ENCODE peak calls at places on chromosomes 12 and 14, in ten cellular contexts. X is stomach, H is transverse colon, O is HCT116, K is suprapubic skin, L is prostate gland, U is HepG2, S is endothelial cell of umbilical vein, W is GM12878, Y is GM23338. N is an unnamed sample. For H3K36me3, the result is how much of the 10 kb centered on the place peaks cover.

GRCh38 chr12:53048033-53048779 is 1.7 kb upstream of the TNS2 start:
- DNase-seq in X (peak), H (peak), O (no peak), K (no peak), L (peak), U (peak), S (peak), W (no peak), Y (peak), N (peak)

GRCh38 chr14:54699087-54699530 is 132.2 kb downstream of the SAMD4A start:
- DNase-seq in X (no peak), H (no peak), O (no peak), K (no peak), L (no peak), U (no peak), S (no peak), W (no peak), Y (peak), N (no peak)

GRCh38 chr14:72617391-72618011 is 276.4 kb downstream of the DPF3 start:
- DNase-seq in X (no peak), H (no peak), O (no peak), K (no peak), L (no peak), U (no peak), S (peak), W (no peak), Y (peak), N (no peak)

GRCh38 chr14:89400529-89400928 is 16.5 kb downstream of the FOXN3 start:
- DNase-seq in X (no peak), H (no peak), O (no peak), K (peak), L (no peak), U (no peak), S (no peak), W (no peak), Y (no peak), N (no peak)

GRCh38 chr12:49349266-49349665 is 2.6 kb downstream of the DNAJC22 start:
- DNase-seq in X (peak), H (no peak), O (no peak), K (peak), L (no peak), U (no peak), S (no peak), W (no peak), Y (no peak), N (peak)

GRCh38 chr12:1204581-1205121 is 213.6 kb downstream of the ERC1 start:
- DNase-seq in X (no peak), H (no peak), O (no peak), K (no peak), L (no peak), U (no peak), S (peak), W (peak), Y (no peak), N (no peak)

GRCh38 chr12:3336606-3337311 is 154.2 kb upstream of the PRMT8 start:
- DNase-seq in X (peak), H (no peak), O (peak), K (peak), L (no peak), U (peak), S (no peak), W (no peak), Y (no peak), N (peak)

GRCh38 chr12:107519906-107520859 is 165.4 kb upstream of the PWP1 start:
- DNase-seq in X (no peak), H (no peak), O (no peak), K (no peak), L (no peak), U (no peak), S (no peak), W (no peak), Y (no peak), N (no peak)

GRCh38 chr12:99948380-99948779 is 36.4 kb downstream of the ANKS1B start:
- DNase-seq in X (no peak), H (no peak), O (no peak), K (no peak), L (no peak), U (no peak), S (no peak), W (no peak), Y (no peak), N (no peak)

GRCh38 chr14:73753043-73753886 is 39.1 kb upstream of the PNMA1 start:
- DNase-seq in X (peak), H (peak), O (no peak), K (peak), L (no peak), U (peak), S (peak), W (no peak), Y (no peak), N (peak)

GRCh38 chr12:113194971-113195391 is 9.5 kb downstream of the RITA1 start:
- DNase-seq in X (no peak), H (no peak), O (no peak), K (no peak), L (no peak), U (no peak), S (no peak), W (no peak), Y (no peak), N (no peak)

GRCh38 chr12:79690606-79691298 is at the start of gene PAWR:
- DNase-seq in X (peak), H (peak), O (peak), K (peak), L (peak), U (peak), S (peak), W (no peak), Y (peak), N (peak)

GRCh38 chr12:78792052-78792698 is 72.4 kb upstream of the SYT1 start:
- DNase-seq in X (no peak), H (no peak), O (no peak), K (no peak), L (no peak), U (no peak), S (no peak), W (no peak), Y (no peak), N (no peak)

GRCh38 chr14:62692490-62693106 is 352.7 kb downstream of the KCNH5 start:
- DNase-seq in X (no peak), H (no peak), O (no peak), K (no peak), L (no peak), U (peak), S (no peak), W (no peak), Y (no peak), N (no peak)

GRCh38 chr12:120737557-120738251 is 12.1 kb downstream of the ACADS start:
- DNase-seq in X (no peak), H (no peak), O (no peak), K (no peak), L (no peak), U (no peak), S (no peak), W (no peak), Y (peak), N (no peak)

GRCh38 chr12:111196532-111196931 is 172.4 kb downstream of the PHETA1 start:
- DNase-seq in X (no peak), H (no peak), O (no peak), K (no peak), L (no peak), U (no peak), S (no peak), W (no peak), Y (no peak), N (no peak)

GRCh38 chr12:76670776-76671175 is 93.1 kb upstream of the ZDHHC17 start:
- DNase-seq in X (no peak), H (no peak), O (no peak), K (no peak), L (no peak), U (no peak), S (no peak), W (no peak), Y (no peak), N (no peak)

GRCh38 chr12:75812341-75813018 is 219.1 kb downstream of the PHLDA1 start:
- DNase-seq in X (no peak), H (no peak), O (no peak), K (no peak), L (no peak), U (no peak), S (no peak), W (no peak), Y (peak), N (no peak)

GRCh38 chr14:65403231-65403630 is 9.3 kb upstream of the FUT8 start:
- DNase-seq in X (no peak), H (no peak), O (no peak), K (no peak), L (no peak), U (no peak), S (no peak), W (no peak), Y (no peak), N (no peak)

GRCh38 chr12:92608418-92609091 is 94.2 kb upstream of the PLEKHG7 start:
- DNase-seq in X (no peak), H (no peak), O (peak), K (no peak), L (no peak), U (peak), S (peak), W (peak), Y (peak), N (no peak)

GRCh38 chr12:115517913-115518312 is 759.6 kb downstream of the MED13L start:
- DNase-seq in X (no peak), H (no peak), O (no peak), K (no peak), L (no peak), U (no peak), S (no peak), W (no peak), Y (no peak), N (no peak)

GRCh38 chr12:131896080-131896810 is 1.8 kb downstream of the ULK1 start:
- DNase-seq in X (peak), H (peak), O (peak), K (peak), L (peak), U (peak), S (peak), W (no peak), Y (peak), N (peak)

GRCh38 chr12:119528241-119528640 is 65.3 kb upstream of the TMEM233 start:
- DNase-seq in X (no peak), H (no peak), O (no peak), K (no peak), L (no peak), U (no peak), S (no peak), W (no peak), Y (peak), N (no peak)

GRCh38 chr12:46934374-46935111 is 108.7 kb upstream of the SLC38A4 start:
- DNase-seq in X (no peak), H (no peak), O (no peak), K (no peak), L (no peak), U (peak), S (no peak), W (no peak), Y (no peak), N (no peak)

GRCh38 chr12:74415633-74416032 is 122.0 kb upstream of the ATXN7L3B start:
- DNase-seq in X (no peak), H (no peak), O (peak), K (no peak), L (no peak), U (peak), S (peak), W (no peak), Y (peak), N (no peak)

GRCh38 chr12:104494137-104494815 is 37.5 kb downstream of the CHST11 start:
- DNase-seq in X (no peak), H (no peak), O (no peak), K (no peak), L (no peak), U (no peak), S (no peak), W (peak), Y (no peak), N (no peak)

GRCh38 chr12:71652656-71653055 is 11.0 kb downstream of the ZFC3H1 start:
- DNase-seq in X (no peak), H (no peak), O (no peak), K (no peak), L (no peak), U (no peak), S (no peak), W (no peak), Y (no peak), N (no peak)

GRCh38 chr12:80756875-80757274 is 40.2 kb downstream of the MYF5 start:
- DNase-seq in X (no peak), H (no peak), O (no peak), K (no peak), L (no peak), U (no peak), S (no peak), W (no peak), Y (no peak), N (no peak)

GRCh38 chr14:34322940-34323418 is 139.1 kb downstream of the SPTSSA start:
- DNase-seq in X (peak), H (peak), O (peak), K (peak), L (peak), U (peak), S (peak), W (no peak), Y (peak), N (peak)

GRCh38 chr12:26940820-26941219 is 2.5 kb downstream of the FGFR1OP2 start:
- DNase-seq in X (no peak), H (no peak), O (no peak), K (no peak), L (no peak), U (no peak), S (no peak), W (no peak), Y (no peak), N (no peak)

GRCh38 chr12:20040844-20041243 is 327.5 kb upstream of the PDE3A start:
- DNase-seq in X (no peak), H (no peak), O (no peak), K (no peak), L (no peak), U (no peak), S (peak), W (no peak), Y (peak), N (no peak)

GRCh38 chr12:55720894-55721444 is 776 bp downstream of the RDH5 start:
- DNase-seq in X (peak), H (peak), O (peak), K (peak), L (peak), U (peak), S (peak), W (no peak), Y (peak), N (peak)

GRCh38 chr14:93113678-93114067 is 2.1 kb downstream of the ITPK1 start:
- DNase-seq in X (no peak), H (no peak), O (no peak), K (no peak), L (no peak), U (no peak), S (no peak), W (no peak), Y (peak), N (no peak)

GRCh38 chr14:22099942-22100763 is 426.5 kb upstream of the OR4E1 start:
- DNase-seq in X (peak), H (peak), O (peak), K (peak), L (peak), U (peak), S (peak), W (no peak), Y (peak), N (peak)

GRCh38 chr12:66482880-66483279 is 180.6 kb downstream of the HELB start:
- DNase-seq in X (no peak), H (no peak), O (no peak), K (no peak), L (no peak), U (no peak), S (no peak), W (no peak), Y (no peak), N (no peak)

GRCh38 chr12:56581418-56582145 is 48.5 kb downstream of the BAZ2A start:
- DNase-seq in X (no peak), H (no peak), O (no peak), K (no peak), L (no peak), U (peak), S (peak), W (peak), Y (no peak), N (no peak)

GRCh38 chr12:130818381-130819247 is 20.4 kb downstream of the STX2 start:
- DNase-seq in X (peak), H (peak), O (no peak), K (no peak), L (peak), U (no peak), S (peak), W (peak), Y (peak), N (peak)

GRCh38 chr12:132366341-132366861 is 37.0 kb upstream of the GALNT9 start:
- DNase-seq in X (no peak), H (no peak), O (no peak), K (peak), L (no peak), U (no peak), S (no peak), W (no peak), Y (no peak), N (peak)

GRCh38 chr14:33914676-33915516 is 36.0 kb downstream of the EGLN3 start:
- DNase-seq in X (peak), H (no peak), O (peak), K (no peak), L (no peak), U (no peak), S (peak), W (no peak), Y (no peak), N (no peak)

GRCh38 chr14:31768355-31768754 is 207.2 kb downstream of the NUBPL start:
- DNase-seq in X (no peak), H (no peak), O (no peak), K (no peak), L (no peak), U (no peak), S (no peak), W (no peak), Y (no peak), N (no peak)

GRCh38 chr14:58639842-58640484 is 2.2 kb downstream of the DACT1 start:
- DNase-seq in X (no peak), H (peak), O (peak), K (no peak), L (peak), U (peak), S (peak), W (peak), Y (peak), N (no peak)
- TF ChIP-seq POLR2AphosphoS5 in X (no peak), H (no peak), O (no peak), K (no peak), L (peak), U (no peak), S (no peak), W (no peak), Y (no peak), N (no peak)

GRCh38 chr14:60164404-60164716 is 838 bp downstream of the DHRS7 start:
- DNase-seq in X (no peak), H (no peak), O (no peak), K (no peak), L (no peak), U (peak), S (no peak), W (peak), Y (no peak), N (no peak)

GRCh38 chr14:60164717-60165546 is at the start of gene DHRS7:
- DNase-seq in X (peak), H (peak), O (peak), K (peak), L (peak), U (peak), S (peak), W (peak), Y (peak), N (peak)

GRCh38 chr14:60161176-60162107 is 3.8 kb downstream of the DHRS7 start:
- DNase-seq in X (no peak), H (no peak), O (no peak), K (peak), L (peak), U (peak), S (no peak), W (no peak), Y (peak), N (peak)

GRCh38 chr14:60163741-60164140 is 1.5 kb downstream of the DHRS7 start:
- DNase-seq in X (no peak), H (no peak), O (no peak), K (no peak), L (no peak), U (no peak), S (no peak), W (no peak), Y (peak), N (no peak)

GRCh38 chr14:60160422-60160821 is 4.8 kb downstream of the DHRS7 start:
- DNase-seq in X (no peak), H (no peak), O (no peak), K (no peak), L (no peak), U (no peak), S (no peak), W (no peak), Y (no peak), N (no peak)
- H3K27ac ChIP-seq in X (no peak), H (no peak), O (no peak), K (no peak), L (peak), U (no peak), S (no peak), W (no peak), Y (no peak), N (no peak)

GRCh38 chr12:109915171-109916040 is 15.3 kb downstream of the TCHP start:
- DNase-seq in X (no peak), H (no peak), O (no peak), K (no peak), L (peak), U (no peak), S (no peak), W (no peak), Y (no peak), N (no peak)
- H3K36me3 ChIP-seq in X (half or more), H (under half), O (under half), K (half or more), L (under half), U (under half), S (under half), W (under half), Y (under half), N (under half)

GRCh38 chr14:103343164-103343879 is 9.3 kb downstream of the EIF5 start:
- DNase-seq in X (no peak), H (no peak), O (no peak), K (no peak), L (no peak), U (no peak), S (no peak), W (no peak), Y (no peak), N (no peak)
- TF ChIP-seq POLR2AphosphoS5 in X (no peak), H (no peak), O (no peak), K (no peak), L (no peak), U (peak), S (peak), W (peak), Y (no peak), N (no peak)